ENCODE peak calls at places on chromosome 12, in six cellular contexts. K, J, X, E, P and B are unnamed samples.

GRCh38 chr12:54404061-54405004 is 14.7 kb downstream of the ITGA5 start:
- DNase-seq in P (no peak), E (no peak), K (peak; percentile 77), X (peak; percentile 70), J (peak; percentile 58), B (no peak)

GRCh38 chr12:52032431-52032796 is 18.8 kb upstream of the NR4A1 start:
- DNase-seq in X (peak; percentile 89), J (peak; percentile 89), P (peak; percentile 87), E (no peak), K (peak; percentile 77), B (no peak)

GRCh38 chr12:98725481-98726247 is 80.6 kb downstream of the APAF1 start:
- DNase-seq in E (peak; percentile 39), J (peak; percentile 32), P (no peak), K (peak; percentile 73), X (peak; percentile 68), B (no peak)

GRCh38 chr12:111355181-111355925 is 13.5 kb downstream of the PHETA1 start:
- DNase-seq in J (no peak), K (no peak), E (no peak), P (no peak), X (no peak), B (no peak)

GRCh38 chr12:34403706-34404376 is 381.5 kb downstream of the ALG10 start:
- DNase-seq in K (peak; percentile 1), X (no peak), E (no peak), J (peak; percentile 1), P (no peak), B (no peak)

GRCh38 chr12:124036117-124037109 is 63.4 kb downstream of the ZNF664 start:
- DNase-seq in P (peak; percentile 23), E (peak; percentile 15), X (peak; percentile 58), K (peak; percentile 70), J (peak; percentile 46), B (no peak)

GRCh38 chr12:114275937-114276785 is 129.8 kb downstream of the TBX5 start:
- DNase-seq in E (no peak), K (no peak), X (no peak), J (no peak), P (no peak), B (no peak)

GRCh38 chr12:46787496-46788055 is 38.2 kb downstream of the SLC38A4 start:
- DNase-seq in E (no peak), J (no peak), X (peak; percentile 33), K (no peak), P (no peak), B (no peak)

GRCh38 chr12:113299619-113300237 is 35.2 kb downstream of the SLC8B1 start:
- DNase-seq in J (peak; percentile 71), K (peak; percentile 88), P (peak; percentile 41), X (peak; percentile 76), E (peak; percentile 57), B (peak; percentile 83)

GRCh38 chr12:78087363-78087675 is 256.6 kb downstream of the NAV3 start:
- DNase-seq in E (no peak), P (no peak), K (no peak), J (no peak), X (peak; percentile 35), B (no peak)

GRCh38 chr12:42469355-42470006 is 120.1 kb downstream of the PRICKLE1 start:
- DNase-seq in J (no peak), P (no peak), E (no peak), X (no peak), K (no peak), B (no peak)

GRCh38 chr12:71576546-71576945 is 87.1 kb downstream of the ZFC3H1 start:
- DNase-seq in K (no peak), P (no peak), J (no peak), E (no peak), X (no peak), B (no peak)

GRCh38 chr12:38139456-38139855 is 177.1 kb upstream of the ALG10B start:
- DNase-seq in K (no peak), E (no peak), P (no peak), X (no peak), J (no peak), B (no peak)

GRCh38 chr12:20557076-20557475 is 138.1 kb upstream of the SLCO1C1 start:
- DNase-seq in P (no peak), E (no peak), J (no peak), K (no peak), X (no peak), B (no peak)

GRCh38 chr12:125856899-125857298 is 791.7 kb downstream of the AACS start:
- DNase-seq in X (no peak), J (no peak), K (no peak), P (no peak), E (no peak), B (no peak)

GRCh38 chr12:113135178-113136127 is at the start of gene RASAL1:
- DNase-seq in X (no peak), E (no peak), J (peak; percentile 67), P (no peak), K (peak; percentile 41), B (no peak)

GRCh38 chr12:110661337-110661972 is 27.5 kb downstream of the HVCN1 start:
- DNase-seq in J (no peak), K (no peak), P (peak; percentile 18), X (no peak), E (no peak), B (no peak)

GRCh38 chr12:95385246-95385645 is 88.7 kb upstream of the METAP2 start:
- DNase-seq in X (peak; percentile 24), E (peak; percentile 18), J (peak; percentile 40), K (peak; percentile 11), P (peak; percentile 6), B (no peak)

GRCh38 chr12:95384785-95385184 is 89.2 kb upstream of the METAP2 start:
- DNase-seq in E (no peak), P (no peak), K (no peak), J (no peak), X (no peak), B (no peak)

GRCh38 chr12:95385646-95386045 is 88.3 kb upstream of the METAP2 start:
- DNase-seq in X (peak; percentile 46), K (no peak), P (peak; percentile 6), E (peak; percentile 21), J (no peak), B (no peak)

GRCh38 chr12:95390192-95390591 is 83.8 kb upstream of the METAP2 start:
- DNase-seq in E (no peak), K (no peak), J (no peak), P (no peak), X (no peak), B (no peak)

DNA sequence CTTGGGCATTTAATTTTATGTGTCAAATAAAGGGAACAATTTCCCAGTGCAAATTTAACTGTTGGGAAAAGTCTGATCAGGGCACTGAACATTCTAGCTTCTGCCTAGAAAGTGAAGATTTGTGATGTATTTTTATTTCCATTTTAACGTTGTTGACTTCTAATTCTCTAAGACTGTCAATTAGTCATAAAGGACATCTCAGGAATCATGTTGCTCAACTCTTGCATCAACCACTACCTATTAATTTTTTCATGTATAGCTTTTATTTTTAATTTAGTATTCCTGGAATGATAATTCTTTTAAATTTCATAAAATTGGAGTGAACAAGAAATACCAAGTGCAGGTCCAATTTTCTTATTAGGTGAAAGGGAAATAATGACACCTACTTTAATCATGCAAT is 87.9 kb upstream of the METAP2 start:
- DNase-seq in K (no peak), P (no peak), J (no peak), E (no peak), X (peak; percentile 24), B (no peak)
- H3K4me3 ChIP-seq in K (no peak overlapping the region), P (peak overlapping the region; percentile 38), J (no peak overlapping the region), E (no peak overlapping the region), X (no peak overlapping the region), B (no peak overlapping the region)

GRCh38 chr12:69897744-69898143 is 72.7 kb downstream of the MYRFL start:
- DNase-seq in X (peak; percentile 73), J (peak; percentile 24), E (peak; percentile 79), K (peak; percentile 19), P (peak; percentile 21), B (peak; percentile 60)

GRCh38 chr12:69900720-69901131 is 75.7 kb downstream of the MYRFL start:
- DNase-seq in X (peak; percentile 73), E (no peak), J (peak; percentile 78), P (peak; percentile 85), K (peak; percentile 91), B (peak; percentile 35)

GRCh38 chr12:69898236-69898635 is 73.2 kb downstream of the MYRFL start:
- DNase-seq in E (no peak), J (no peak), K (no peak), P (no peak), X (peak; percentile 22), B (no peak)

GRCh38 chr12:69894800-69895199 is 69.8 kb downstream of the MYRFL start:
- DNase-seq in P (no peak), K (no peak), X (no peak), J (no peak), E (no peak), B (no peak)

GRCh38 chr12:69896653-69897381 is 71.8 kb downstream of the MYRFL start:
- DNase-seq in X (no peak), K (no peak), E (no peak), J (no peak), P (no peak), B (no peak)
- H3K4me3 ChIP-seq in X (no peak overlapping the region), K (no peak overlapping the region), E (no peak overlapping the region), J (no peak overlapping the region), P (no peak overlapping the region), B (no peak overlapping the region)

GRCh38 chr12:131605304-131605829 is 105.5 kb upstream of the SFSWAP start:
- DNase-seq in P (no peak), K (no peak), X (no peak), J (no peak), E (no peak), B (no peak)

GRCh38 chr12:131604146-131604844 is 106.6 kb upstream of the SFSWAP start:
- DNase-seq in J (no peak), X (no peak), P (no peak), K (no peak), E (no peak), B (no peak)

GRCh38 chr12:131603106-131604033 is 107.5 kb upstream of the SFSWAP start:
- DNase-seq in P (no peak), E (no peak), K (no peak), X (no peak), J (no peak), B (no peak)

GRCh38 chr12:131606218-131606899 is 104.5 kb upstream of the SFSWAP start:
- DNase-seq in J (no peak), X (no peak), P (no peak), K (no peak), E (no peak), B (no peak)

GRCh38 chr12:131604859-131605258 is 106.0 kb upstream of the SFSWAP start:
- DNase-seq in X (no peak), K (no peak), P (no peak), E (no peak), J (no peak), B (no peak)
- H3K4me3 ChIP-seq in X (no peak overlapping the region), K (no peak overlapping the region), P (no peak overlapping the region), E (no peak overlapping the region), J (no peak overlapping the region), B (no peak overlapping the region)

GRCh38 chr12:12872934-12873275 is 18.5 kb upstream of the GPRC5A start:
- DNase-seq in E (no peak), P (no peak), X (no peak), K (no peak), J (no peak), B (peak; percentile 55)

GRCh38 chr12:12871587-12872138 is 19.7 kb upstream of the GPRC5A start:
- DNase-seq in E (no peak), P (no peak), J (no peak), X (no peak), K (no peak), B (no peak)

GRCh38 chr12:12870454-12870853 is 20.9 kb upstream of the GPRC5A start:
- DNase-seq in P (no peak), K (peak; percentile 62), E (peak; percentile 98), X (peak; percentile 99), J (no peak), B (peak; percentile 36)

GRCh38 chr12:12874014-12874413 is 17.3 kb upstream of the GPRC5A start:
- DNase-seq in J (no peak), K (no peak), X (no peak), P (no peak), E (no peak), B (no peak)

GRCh38 chr12:12872139-12872933 is 19.0 kb upstream of the GPRC5A start:
- DNase-seq in X (peak; percentile 82), P (no peak), E (no peak), K (peak; percentile 83), J (no peak), B (peak; percentile 52)
- H3K4me3 ChIP-seq in X (peak overlapping the region; percentile 4), P (no peak overlapping the region), E (no peak overlapping the region), K (no peak overlapping the region), J (no peak overlapping the region), B (no peak overlapping the region)